ENCODE peak calls at places on chromosomes 4 and X, in eight cellular contexts. One of them, this sample, is unnamed.

GRCh38 chr4:169272265-169272886 is 1.6 kb upstream of the SH3RF1 start:
- DNase-seq in GM12891: no peak
- DNase-seq in vagina: no peak
- DNase-seq in sigmoid colon: no peak
- DNase-seq in suprapubic skin: no peak
- DNase-seq in prostate gland: no peak
- DNase-seq in GM12878: peak; percentile 72
- DNase-seq in HCT116: no peak
- DNase-seq in this sample: no peak

GRCh38 chrX:75603833-75604232 is 81.0 kb upstream of the ZDHHC15 start:
- DNase-seq in GM12891: peak; percentile 1
- DNase-seq in vagina: no peak
- DNase-seq in sigmoid colon: no peak
- DNase-seq in suprapubic skin: no peak
- DNase-seq in prostate gland: no peak
- DNase-seq in GM12878: no peak
- DNase-seq in HCT116: no peak
- DNase-seq in this sample: peak; percentile 8

GRCh38 chr4:2135083-2135482 is 76.0 kb downstream of the NAT8L start:
- DNase-seq in GM12891: no peak
- DNase-seq in vagina: no peak
- DNase-seq in sigmoid colon: no peak
- DNase-seq in suprapubic skin: no peak
- DNase-seq in prostate gland: no peak
- DNase-seq in GM12878: no peak
- DNase-seq in HCT116: no peak
- DNase-seq in this sample: no peak

GRCh38 chr4:36722986-36723385 is 441.6 kb downstream of the DTHD1 start:
- DNase-seq in GM12891: no peak
- DNase-seq in vagina: no peak
- DNase-seq in sigmoid colon: no peak
- DNase-seq in suprapubic skin: no peak
- DNase-seq in prostate gland: no peak
- DNase-seq in GM12878: no peak
- DNase-seq in HCT116: no peak
- DNase-seq in this sample: no peak

GRCh38 chrX:73262991-73263390 is 48.3 kb upstream of the NAP1L2 start:
- DNase-seq in GM12891: no peak
- DNase-seq in vagina: no peak
- DNase-seq in sigmoid colon: no peak
- DNase-seq in suprapubic skin: no peak
- DNase-seq in prostate gland: no peak
- DNase-seq in GM12878: no peak
- DNase-seq in HCT116: peak; percentile 0
- DNase-seq in this sample: no peak

GRCh38 chr4:140141196-140141845 is 12.7 kb downstream of the MAML3 start:
- DNase-seq in GM12891: no peak
- DNase-seq in vagina: no peak
- DNase-seq in sigmoid colon: no peak
- DNase-seq in suprapubic skin: no peak
- DNase-seq in prostate gland: peak; percentile 69
- DNase-seq in GM12878: no peak
- DNase-seq in HCT116: no peak
- DNase-seq in this sample: no peak

GRCh38 chr4:90328558-90328957 is 201.4 kb downstream of the CCSER1 start:
- DNase-seq in GM12891: no peak
- DNase-seq in vagina: no peak
- DNase-seq in sigmoid colon: no peak
- DNase-seq in suprapubic skin: no peak
- DNase-seq in prostate gland: no peak
- DNase-seq in GM12878: no peak
- DNase-seq in HCT116: peak; percentile 44
- DNase-seq in this sample: no peak

GRCh38 chr4:21013501-21013900 is 313.2 kb downstream of the PACRGL start:
- DNase-seq in GM12891: no peak
- DNase-seq in vagina: no peak
- DNase-seq in sigmoid colon: no peak
- DNase-seq in suprapubic skin: no peak
- DNase-seq in prostate gland: no peak
- DNase-seq in GM12878: no peak
- DNase-seq in HCT116: no peak
- DNase-seq in this sample: no peak

GRCh38 chrX:17414839-17415238 is 39.8 kb downstream of the NHS start:
- DNase-seq in GM12891: no peak
- DNase-seq in vagina: no peak
- DNase-seq in sigmoid colon: no peak
- DNase-seq in suprapubic skin: no peak
- DNase-seq in prostate gland: no peak
- DNase-seq in GM12878: no peak
- DNase-seq in HCT116: no peak
- DNase-seq in this sample: no peak

GRCh38 chr4:165325732-165326512 is 1.5 kb upstream of the MSMO1 start:
- DNase-seq in GM12891: no peak
- DNase-seq in vagina: no peak
- DNase-seq in sigmoid colon: no peak
- DNase-seq in suprapubic skin: no peak
- DNase-seq in prostate gland: no peak
- DNase-seq in GM12878: no peak
- DNase-seq in HCT116: peak; percentile 47
- DNase-seq in this sample: no peak

GRCh38 chr4:182238355-182238931 is 4.8 kb upstream of the TENM3 start:
- DNase-seq in GM12891: no peak
- DNase-seq in vagina: no peak
- DNase-seq in sigmoid colon: no peak
- DNase-seq in suprapubic skin: no peak
- DNase-seq in prostate gland: no peak
- DNase-seq in GM12878: no peak
- DNase-seq in HCT116: no peak
- DNase-seq in this sample: no peak

GRCh38 chrX:153523269-153523668 is 5.8 kb downstream of the ATP2B3 start:
- DNase-seq in GM12891: no peak
- DNase-seq in vagina: no peak
- DNase-seq in sigmoid colon: no peak
- DNase-seq in suprapubic skin: no peak
- DNase-seq in prostate gland: no peak
- DNase-seq in GM12878: no peak
- DNase-seq in HCT116: no peak
- DNase-seq in this sample: no peak

GRCh38 chrX:2629316-2630168 is 61.6 kb upstream of the CD99 start:
- DNase-seq in GM12891: no peak
- DNase-seq in vagina: no peak
- DNase-seq in sigmoid colon: no peak
- DNase-seq in suprapubic skin: no peak
- DNase-seq in prostate gland: no peak
- DNase-seq in GM12878: no peak
- DNase-seq in HCT116: no peak
- DNase-seq in this sample: no peak

GRCh38 chrX:16573781-16574180 is 76.2 kb upstream of the S100G start:
- DNase-seq in GM12891: no peak
- DNase-seq in vagina: no peak
- DNase-seq in sigmoid colon: no peak
- DNase-seq in suprapubic skin: no peak
- DNase-seq in prostate gland: no peak
- DNase-seq in GM12878: no peak
- DNase-seq in HCT116: no peak
- DNase-seq in this sample: no peak

GRCh38 chr4:102037566-102037965 is 247.0 kb downstream of the BANK1 start:
- DNase-seq in GM12891: no peak
- DNase-seq in vagina: no peak
- DNase-seq in sigmoid colon: no peak
- DNase-seq in suprapubic skin: no peak
- DNase-seq in prostate gland: no peak
- DNase-seq in GM12878: no peak
- DNase-seq in HCT116: no peak
- DNase-seq in this sample: no peak

GRCh38 chrX:124293810-124294209 is 38.6 kb upstream of the TEX13D start:
- DNase-seq in GM12891: no peak
- DNase-seq in vagina: no peak
- DNase-seq in sigmoid colon: no peak
- DNase-seq in suprapubic skin: no peak
- DNase-seq in prostate gland: no peak
- DNase-seq in GM12878: no peak
- DNase-seq in HCT116: no peak
- DNase-seq in this sample: no peak

GRCh38 chr4:38387348-38387747 is 276.7 kb upstream of the KLF3 start:
- DNase-seq in GM12891: no peak
- DNase-seq in vagina: no peak
- DNase-seq in sigmoid colon: peak; percentile 81
- DNase-seq in suprapubic skin: peak; percentile 82
- DNase-seq in prostate gland: peak; percentile 82
- DNase-seq in GM12878: no peak
- DNase-seq in HCT116: no peak
- DNase-seq in this sample: no peak

GRCh38 chrX:129783176-129783776 is 3.5 kb downstream of the SASH3 start:
- DNase-seq in GM12891: no peak
- DNase-seq in vagina: no peak
- DNase-seq in sigmoid colon: peak; percentile 42
- DNase-seq in suprapubic skin: no peak
- DNase-seq in prostate gland: no peak
- DNase-seq in GM12878: no peak
- DNase-seq in HCT116: no peak
- DNase-seq in this sample: no peak

GRCh38 chrX:153057281-153057680 is 1.0 kb downstream of the PNMA3 start:
- DNase-seq in GM12891: no peak
- DNase-seq in vagina: no peak
- DNase-seq in sigmoid colon: no peak
- DNase-seq in suprapubic skin: no peak
- DNase-seq in prostate gland: no peak
- DNase-seq in GM12878: no peak
- DNase-seq in HCT116: no peak
- DNase-seq in this sample: no peak

GRCh38 chrX:16445166-16445752 is 204.7 kb upstream of the S100G start:
- DNase-seq in GM12891: no peak
- DNase-seq in vagina: no peak
- DNase-seq in sigmoid colon: no peak
- DNase-seq in suprapubic skin: no peak
- DNase-seq in prostate gland: peak; percentile 3
- DNase-seq in GM12878: no peak
- DNase-seq in HCT116: peak; percentile 22
- DNase-seq in this sample: peak; percentile 12

GRCh38 chrX:119539872-119540271 is 25.3 kb downstream of the STEEP1 start:
- DNase-seq in GM12891: no peak
- DNase-seq in vagina: no peak
- DNase-seq in sigmoid colon: no peak
- DNase-seq in suprapubic skin: no peak
- DNase-seq in prostate gland: no peak
- DNase-seq in GM12878: no peak
- DNase-seq in HCT116: no peak
- DNase-seq in this sample: no peak

GRCh38 chr4:154928640-154929257 is 147.7 kb downstream of the RBM46 start:
- DNase-seq in GM12891: no peak
- DNase-seq in vagina: no peak
- DNase-seq in sigmoid colon: no peak
- DNase-seq in suprapubic skin: no peak
- DNase-seq in prostate gland: no peak
- DNase-seq in GM12878: no peak
- DNase-seq in HCT116: peak; percentile 43
- DNase-seq in this sample: no peak

GRCh38 chr4:173168396-173169177 is at the start of gene GALNT7:
- DNase-seq in GM12891: peak; percentile 61
- DNase-seq in vagina: no peak
- DNase-seq in sigmoid colon: peak; percentile 87
- DNase-seq in suprapubic skin: peak; percentile 87
- DNase-seq in prostate gland: peak; percentile 76
- DNase-seq in GM12878: no peak
- DNase-seq in HCT116: no peak
- DNase-seq in this sample: peak; percentile 75
- TF ChIP-seq POLR2AphosphoS5 in GM12891: peak; percentile 67
- TF ChIP-seq POLR2AphosphoS5 in vagina: no peak
- TF ChIP-seq POLR2AphosphoS5 in sigmoid colon: peak; percentile 10
- TF ChIP-seq POLR2AphosphoS5 in suprapubic skin: no peak
- TF ChIP-seq POLR2AphosphoS5 in prostate gland: no peak
- TF ChIP-seq POLR2AphosphoS5 in GM12878: peak; percentile 57
- TF ChIP-seq POLR2AphosphoS5 in HCT116: peak; percentile 77
- TF ChIP-seq POLR2AphosphoS5 in this sample: peak; percentile 66

DNA sequence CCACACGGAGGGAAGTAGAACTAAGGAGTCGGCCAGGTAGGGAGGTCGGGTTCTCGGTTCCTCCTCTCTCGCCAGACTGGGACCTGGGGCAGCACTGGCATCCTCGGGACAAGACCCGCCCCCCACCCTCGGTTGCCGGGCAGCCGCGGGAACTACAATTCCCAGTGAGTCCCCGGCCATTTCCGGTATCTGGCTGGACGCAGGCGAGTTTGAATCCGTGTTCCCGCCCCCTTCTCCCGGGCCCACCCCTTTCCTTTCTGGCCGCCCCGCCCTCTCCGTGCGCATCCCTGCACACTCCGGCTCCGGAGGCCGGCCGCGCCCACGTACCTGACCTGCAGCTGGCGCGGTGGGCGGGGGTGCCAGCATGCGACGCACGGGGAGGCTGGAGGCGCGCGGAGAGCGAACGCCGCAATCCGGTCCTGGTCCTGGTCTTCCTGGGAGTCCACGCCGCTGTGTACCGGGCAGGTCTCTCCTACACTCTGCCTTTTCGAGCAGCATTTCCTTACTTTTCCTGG is 10.2 kb upstream of the DLG3 start:
- DNase-seq in GM12891: peak; percentile 54
- DNase-seq in vagina: no peak
- DNase-seq in sigmoid colon: peak; percentile 92
- DNase-seq in suprapubic skin: peak; percentile 83
- DNase-seq in prostate gland: peak; percentile 82
- DNase-seq in GM12878: no peak
- DNase-seq in HCT116: peak; percentile 72
- DNase-seq in this sample: peak; percentile 64
- TF ChIP-seq POLR2A in GM12891: no peak
- TF ChIP-seq POLR2A in vagina: peak; percentile 7
- TF ChIP-seq POLR2A in sigmoid colon: no peak
- TF ChIP-seq POLR2A in suprapubic skin: no peak
- TF ChIP-seq POLR2A in prostate gland: no peak
- TF ChIP-seq POLR2A in GM12878: no peak
- TF ChIP-seq POLR2A in HCT116: no peak
- TF ChIP-seq POLR2A in this sample: peak; percentile 27

GRCh38 chr4:171674781-171675180 is 138.4 kb upstream of the GALNTL6 start:
- DNase-seq in GM12891: no peak
- DNase-seq in vagina: no peak
- DNase-seq in sigmoid colon: no peak
- DNase-seq in suprapubic skin: no peak
- DNase-seq in prostate gland: no peak
- DNase-seq in GM12878: no peak
- DNase-seq in HCT116: no peak
- DNase-seq in this sample: no peak
- TF ChIP-seq POLR2AphosphoS5 in GM12891: no peak
- TF ChIP-seq POLR2AphosphoS5 in vagina: no peak
- TF ChIP-seq POLR2AphosphoS5 in sigmoid colon: no peak
- TF ChIP-seq POLR2AphosphoS5 in suprapubic skin: no peak
- TF ChIP-seq POLR2AphosphoS5 in prostate gland: no peak
- TF ChIP-seq POLR2AphosphoS5 in GM12878: no peak
- TF ChIP-seq POLR2AphosphoS5 in HCT116: no peak
- TF ChIP-seq POLR2AphosphoS5 in this sample: no peak

GRCh38 chr4:152880263-152880662 is 55.9 kb upstream of the FHDC1 start:
- DNase-seq in GM12891: no peak
- DNase-seq in vagina: no peak
- DNase-seq in sigmoid colon: no peak
- DNase-seq in suprapubic skin: no peak
- DNase-seq in prostate gland: no peak
- DNase-seq in GM12878: no peak
- DNase-seq in HCT116: no peak
- DNase-seq in this sample: no peak

GRCh38 chr4:152886201-152886600 is 49.9 kb upstream of the FHDC1 start:
- DNase-seq in GM12891: no peak
- DNase-seq in vagina: no peak
- DNase-seq in sigmoid colon: no peak
- DNase-seq in suprapubic skin: no peak
- DNase-seq in prostate gland: no peak
- DNase-seq in GM12878: no peak
- DNase-seq in HCT116: no peak
- DNase-seq in this sample: no peak

GRCh38 chr4:152885185-152885584 is 50.9 kb upstream of the FHDC1 start:
- DNase-seq in GM12891: no peak
- DNase-seq in vagina: no peak
- DNase-seq in sigmoid colon: no peak
- DNase-seq in suprapubic skin: no peak
- DNase-seq in prostate gland: no peak
- DNase-seq in GM12878: no peak
- DNase-seq in HCT116: no peak
- DNase-seq in this sample: no peak
- TF ChIP-seq POLR2A in GM12891: no peak
- TF ChIP-seq POLR2A in vagina: no peak
- TF ChIP-seq POLR2A in sigmoid colon: no peak
- TF ChIP-seq POLR2A in suprapubic skin: no peak
- TF ChIP-seq POLR2A in prostate gland: no peak
- TF ChIP-seq POLR2A in GM12878: no peak
- TF ChIP-seq POLR2A in HCT116: no peak
- TF ChIP-seq POLR2A in this sample: no peak

This sample was measured in GM12892.